ENCODE peak calls at places on chromosome 2, in six cellular contexts. W is sigmoid colon, Y is A172, P is left lung, X is AG08396, J is midbrain. A is an unnamed sample.

GRCh38 chr2:141499123-141499522 is 631.7 kb downstream of the LRP1B start:
- DNase-seq in W (no peak), Y (no peak), P (no peak), X (no peak), J (no peak), A (no peak)

GRCh38 chr2:96884299-96885156 is 14.6 kb upstream of the SEMA4C start:
- DNase-seq in W (no peak), Y (no peak), P (no peak), X (no peak), J (no peak), A (no peak)

GRCh38 chr2:6342273-6342920 is 523.3 kb downstream of the CMPK2 start:
- DNase-seq in W (no peak), Y (no peak), P (no peak), X (no peak), J (no peak), A (no peak)

GRCh38 chr2:217466799-217467198 is 536.0 kb downstream of the TNS1 start:
- DNase-seq in W (no peak), Y (no peak), P (no peak), X (no peak), J (no peak), A (no peak)

GRCh38 chr2:177195194-177195593 is 17.4 kb upstream of the HNRNPA3 start:
- DNase-seq in W (no peak), Y (no peak), P (no peak), X (no peak), J (no peak), A (no peak)

GRCh38 chr2:128304715-128305554 is 13.7 kb downstream of the HS6ST1 start:
- DNase-seq in W (peak), Y (peak), P (peak), X (peak), J (peak), A (peak)

GRCh38 chr2:147469471-147469870 is 375.4 kb upstream of the ACVR2A start:
- DNase-seq in W (no peak), Y (no peak), P (no peak), X (no peak), J (no peak), A (no peak)

GRCh38 chr2:97673915-97674283 is 4.4 kb downstream of the C2orf92 start:
- DNase-seq in W (no peak), Y (no peak), P (no peak), X (no peak), J (no peak), A (no peak)

GRCh38 chr2:240355962-240356361 is 79.5 kb upstream of the GPC1 start:
- DNase-seq in W (no peak), Y (no peak), P (peak), X (no peak), J (no peak), A (no peak)

GRCh38 chr2:162061021-162061420 is 13.0 kb downstream of the DPP4 start:
- DNase-seq in W (no peak), Y (no peak), P (no peak), X (no peak), J (no peak), A (no peak)

GRCh38 chr2:159797468-159798375 is at the start of gene CD302:
- DNase-seq in W (peak), Y (peak), P (peak), X (peak), J (peak), A (peak)

GRCh38 chr2:28630341-28630740 is 121.3 kb upstream of the PPP1CB start:
- DNase-seq in W (peak), Y (no peak), P (no peak), X (no peak), J (no peak), A (no peak)

GRCh38 chr2:132424526-132425121 is 8.0 kb downstream of the GPR39 start:
- DNase-seq in W (no peak), Y (no peak), P (no peak), X (peak), J (peak), A (peak)

GRCh38 chr2:229408356-229408755 is 137.3 kb upstream of the PID1 start:
- DNase-seq in W (peak), Y (peak), P (peak), X (peak), J (no peak), A (peak)

GRCh38 chr2:33018271-33018670 is 71.5 kb downstream of the LTBP1 start:
- DNase-seq in W (no peak), Y (no peak), P (no peak), X (no peak), J (no peak), A (no peak)

GRCh38 chr2:222752731-222753130 is 81.3 kb downstream of the MOGAT1 start:
- DNase-seq in W (no peak), Y (no peak), P (no peak), X (no peak), J (peak), A (no peak)

GRCh38 chr2:191933307-191934105 is 86.6 kb upstream of the CAVIN2 start:
- DNase-seq in W (no peak), Y (peak), P (no peak), X (no peak), J (no peak), A (no peak)

GRCh38 chr2:219247678-219248642 is 2.7 kb downstream of the STK16 start:
- DNase-seq in W (no peak), Y (no peak), P (no peak), X (no peak), J (no peak), A (no peak)

GRCh38 chr2:75528221-75528977 is 32.3 kb downstream of the EVA1A start:
- DNase-seq in W (no peak), Y (peak), P (no peak), X (no peak), J (no peak), A (peak)

GRCh38 chr2:80499095-80499494 is 194.5 kb upstream of the LRRTM1 start:
- DNase-seq in W (no peak), Y (peak), P (no peak), X (peak), J (peak), A (peak)

GRCh38 chr2:119736021-119736420 is 23.7 kb upstream of the PTPN4 start:
- DNase-seq in W (no peak), Y (no peak), P (no peak), X (no peak), J (no peak), A (no peak)

GRCh38 chr2:105611328-105611627 is 133.4 kb upstream of the NCK2 start:
- DNase-seq in W (no peak), Y (no peak), P (no peak), X (no peak), J (no peak), A (no peak)

A was measured in astrocyte of the hippocampus.